ENCODE peak calls at places on chromosomes 11 and 22, in nine cellular contexts. M, N, L, Z, P, J, X, F and D are unnamed samples.

GRCh38 chr11:86748296-86748695 is 52.0 kb upstream of the PRSS23 start:
- DNase-seq in M (peak), N (no peak), L (no peak), Z (no peak), P (no peak), J (peak), X (no peak), F (no peak), D (no peak)

GRCh38 chr22:50624347-50625130 is 3.4 kb downstream of the ARSA start:
- DNase-seq in M (no peak), N (no peak), L (no peak), Z (no peak), P (no peak), J (no peak), X (no peak), F (no peak), D (no peak)

GRCh38 chr22:22770280-22770871 is 117.2 kb upstream of the IGLL5 start:
- DNase-seq in M (peak), N (no peak), L (peak), Z (peak), P (peak), J (peak), X (peak), F (peak), D (no peak)

GRCh38 chr11:34262601-34263081 is 95.2 kb downstream of the ABTB2 start:
- DNase-seq in M (no peak), N (no peak), L (no peak), Z (no peak), P (no peak), J (no peak), X (peak), F (no peak), D (no peak)

GRCh38 chr11:127273593-127274327 is 273.2 kb upstream of the KIRREL3 start:
- DNase-seq in M (no peak), N (no peak), L (no peak), Z (no peak), P (no peak), J (no peak), X (no peak), F (no peak), D (no peak)

GRCh38 chr11:69201764-69202370 is 46.1 kb downstream of the SMIM38 start:
- DNase-seq in M (no peak), N (no peak), L (no peak), Z (no peak), P (no peak), J (no peak), X (no peak), F (no peak), D (no peak)

GRCh38 chr11:122696662-122697061 is 41.1 kb downstream of the UBASH3B start:
- DNase-seq in M (no peak), N (no peak), L (peak), Z (peak), P (peak), J (no peak), X (no peak), F (no peak), D (no peak)

GRCh38 chr22:27391092-27391770 is 410.3 kb downstream of the MN1 start:
- DNase-seq in M (no peak), N (no peak), L (no peak), Z (no peak), P (no peak), J (no peak), X (no peak), F (no peak), D (no peak)

GRCh38 chr11:118975771-118976709 is 4.5 kb downstream of the FOXR1 start:
- DNase-seq in M (no peak), N (no peak), L (no peak), Z (no peak), P (no peak), J (no peak), X (no peak), F (no peak), D (no peak)

GRCh38 chr11:72738199-72739141 is 13.7 kb downstream of the ARAP1 start:
- DNase-seq in M (peak), N (peak), L (no peak), Z (no peak), P (no peak), J (no peak), X (no peak), F (no peak), D (no peak)

GRCh38 chr11:89381094-89381493 is 110.1 kb downstream of the NOX4 start:
- DNase-seq in M (peak), N (peak), L (no peak), Z (no peak), P (no peak), J (peak), X (no peak), F (peak), D (no peak)

GRCh38 chr11:3222941-3223905 is 4.6 kb upstream of the MRGPRG start:
- DNase-seq in M (no peak), N (no peak), L (no peak), Z (no peak), P (no peak), J (no peak), X (no peak), F (no peak), D (no peak)

GRCh38 chr11:10659339-10660216 is 34.0 kb downstream of the IRAG1 start:
- DNase-seq in M (peak), N (peak), L (no peak), Z (no peak), P (no peak), J (peak), X (no peak), F (peak), D (no peak)

GRCh38 chr11:65435330-65435931 is 12.8 kb downstream of the NEAT1 start:
- DNase-seq in M (peak), N (peak), L (no peak), Z (no peak), P (no peak), J (no peak), X (no peak), F (no peak), D (no peak)

GRCh38 chr22:31461699-31462098 is 27.9 kb downstream of the EIF4ENIF1 start:
- DNase-seq in M (no peak), N (no peak), L (no peak), Z (no peak), P (no peak), J (no peak), X (no peak), F (no peak), D (no peak)

GRCh38 chr11:1219446-1219835 is 3.4 kb upstream of the MUC5B start:
- DNase-seq in M (no peak), N (no peak), L (no peak), Z (no peak), P (no peak), J (no peak), X (no peak), F (no peak), D (no peak)

GRCh38 chr11:19389787-19390303 is 149.1 kb upstream of the E2F8 start:
- DNase-seq in M (no peak), N (peak), L (no peak), Z (no peak), P (no peak), J (no peak), X (no peak), F (no peak), D (no peak)

GRCh38 chr11:119101367-119101758 is 290 bp downstream of the DPAGT1 start:
- DNase-seq in M (no peak), N (no peak), L (no peak), Z (no peak), P (no peak), J (peak), X (no peak), F (no peak), D (no peak)

GRCh38 chr11:108960498-108960897 is 295.6 kb downstream of the DDX10 start:
- DNase-seq in M (no peak), N (no peak), L (no peak), Z (no peak), P (no peak), J (no peak), X (peak), F (peak), D (no peak)

GRCh38 chr22:50525991-50526848 is 822 bp upstream of the SCO2 start:
- DNase-seq in M (peak), N (peak), L (peak), Z (peak), P (peak), J (peak), X (peak), F (peak), D (peak)

GRCh38 chr11:119056397-119056999 is 507 bp downstream of the HYOU1 start:
- DNase-seq in M (no peak), N (peak), L (peak), Z (peak), P (peak), J (no peak), X (peak), F (peak), D (no peak)

GRCh38 chr11:47376543-47377371 is 1.6 kb downstream of the SPI1 start:
- DNase-seq in M (no peak), N (no peak), L (no peak), Z (no peak), P (no peak), J (no peak), X (no peak), F (no peak), D (no peak)

GRCh38 chr22:17700778-17701177 is 62.2 kb downstream of the BCL2L13 start:
- DNase-seq in M (peak), N (no peak), L (no peak), Z (no peak), P (no peak), J (no peak), X (no peak), F (no peak), D (no peak)

GRCh38 chr11:75654314-75654713 is 14.5 kb downstream of the MAP6 start:
- DNase-seq in M (peak), N (peak), L (no peak), Z (no peak), P (no peak), J (no peak), X (no peak), F (peak), D (no peak)